ENCODE peak calls at places on chromosome 13, in seven cellular contexts. L, D, T, R, N, S and M are unnamed samples.

GRCh38 chr13:41053384-41053826 is 7.9 kb upstream of the WBP4 start:
- DNase-seq in L (no peak), D (no peak), T (no peak), R (peak; percentile 49), N (no peak), S (peak; percentile 87), M (peak; percentile 30)

GRCh38 chr13:103941506-103942148 is 875.4 kb upstream of the SLC10A2 start:
- DNase-seq in L (no peak), D (no peak), T (no peak), R (no peak), N (peak; percentile 84), S (no peak), M (no peak)

GRCh38 chr13:22561581-22561980 is 619.2 kb upstream of the SGCG start:
- DNase-seq in L (no peak), D (no peak), T (no peak), R (no peak), N (no peak), S (no peak), M (no peak)

GRCh38 chr13:63420685-63421084 is 2005.0 kb upstream of the PCDH20 start:
- DNase-seq in L (no peak), D (no peak), T (no peak), R (no peak), N (no peak), S (no peak), M (no peak)

GRCh38 chr13:89287381-89287780 is 1616.2 kb downstream of the SLITRK5 start:
- DNase-seq in L (no peak), D (no peak), T (no peak), R (no peak), N (no peak), S (no peak), M (no peak)

GRCh38 chr13:98576215-98576945 is 527 bp downstream of the STK24 start:
- DNase-seq in L (peak; percentile 47), D (peak; percentile 15), T (no peak), R (no peak), N (peak; percentile 46), S (no peak), M (peak; percentile 40)

GRCh38 chr13:113534236-113534860 is 43.8 kb upstream of the DCUN1D2 start:
- DNase-seq in L (no peak), D (no peak), T (no peak), R (no peak), N (no peak), S (no peak), M (no peak)

GRCh38 chr13:76890036-76890435 is 3.8 kb upstream of the KCTD12 start:
- DNase-seq in L (peak; percentile 77), D (no peak), T (no peak), R (peak; percentile 33), N (no peak), S (no peak), M (no peak)

GRCh38 chr13:51267581-51267980 is 45.4 kb downstream of the FAM124A start:
- DNase-seq in L (no peak), D (no peak), T (no peak), R (no peak), N (no peak), S (no peak), M (no peak)

GRCh38 chr13:92224052-92224821 is 825.8 kb downstream of the GPC5 start:
- DNase-seq in L (peak; percentile 2), D (no peak), T (no peak), R (peak; percentile 80), N (no peak), S (peak; percentile 99), M (peak; percentile 10)

GRCh38 chr13:30751183-30751933 is 16.0 kb downstream of the ALOX5AP start:
- DNase-seq in L (peak; percentile 45), D (no peak), T (no peak), R (no peak), N (no peak), S (peak; percentile 48), M (no peak)

GRCh38 chr13:23159205-23159586 is 21.6 kb upstream of the SGCG start:
- DNase-seq in L (peak; percentile 46), D (no peak), T (no peak), R (peak; percentile 13), N (peak; percentile 88), S (peak; percentile 25), M (peak; percentile 6)

GRCh38 chr13:34364633-34365032 is 546.7 kb downstream of the RFC3 start:
- DNase-seq in L (peak; percentile 37), D (no peak), T (no peak), R (peak; percentile 16), N (no peak), S (no peak), M (no peak)

GRCh38 chr13:41627425-41627824 is 170.1 kb downstream of the RGCC start:
- DNase-seq in L (no peak), D (no peak), T (no peak), R (no peak), N (no peak), S (no peak), M (no peak)

GRCh38 chr13:44971656-44972595 is 17.3 kb downstream of the NUFIP1 start:
- DNase-seq in L (no peak), D (no peak), T (no peak), R (peak; percentile 68), N (no peak), S (no peak), M (no peak)

GRCh38 chr13:29909975-29910674 is 59.7 kb upstream of the UBL3 start:
- DNase-seq in L (peak; percentile 35), D (no peak), T (no peak), R (peak; percentile 78), N (no peak), S (no peak), M (peak; percentile 83)

GRCh38 chr13:114002771-114003321 is 29.0 kb upstream of the C13orf46 start:
- DNase-seq in L (no peak), D (no peak), T (no peak), R (no peak), N (no peak), S (no peak), M (no peak)

GRCh38 chr13:32330438-32330837 is 15.1 kb downstream of the BRCA2 start:
- DNase-seq in L (peak; percentile 24), D (no peak), T (no peak), R (peak; percentile 71), N (no peak), S (no peak), M (peak; percentile 53)

GRCh38 chr13:45219123-45219891 is 18.5 kb upstream of the KCTD4 start:
- DNase-seq in L (peak; percentile 38), D (no peak), T (no peak), R (no peak), N (no peak), S (no peak), M (peak; percentile 74)

GRCh38 chr13:88005188-88005587 is 334.0 kb downstream of the SLITRK5 start:
- DNase-seq in L (peak; percentile 25), D (no peak), T (no peak), R (no peak), N (no peak), S (no peak), M (no peak)

GRCh38 chr13:90551253-90551652 is 796.2 kb upstream of the MIR17HG start:
- DNase-seq in L (no peak), D (no peak), T (no peak), R (no peak), N (no peak), S (no peak), M (no peak)

GRCh38 chr13:35549481-35549880 is 73.0 kb upstream of the MAB21L1 start:
- DNase-seq in L (peak; percentile 84), D (no peak), T (no peak), R (peak; percentile 43), N (peak; percentile 8), S (peak; percentile 4), M (peak; percentile 84)

GRCh38 chr13:41216160-41216559 is 21.8 kb upstream of the KBTBD7 start:
- DNase-seq in L (no peak), D (no peak), T (no peak), R (peak; percentile 82), N (no peak), S (no peak), M (peak; percentile 31)

GRCh38 chr13:32381539-32381938 is 46.4 kb downstream of the N4BP2L1 start:
- DNase-seq in L (peak; percentile 31), D (no peak), T (no peak), R (peak; percentile 37), N (peak; percentile 86), S (peak; percentile 15), M (peak; percentile 9)

GRCh38 chr13:111485491-111486250 is 165.2 kb downstream of the TEX29 start:
- DNase-seq in L (no peak), D (no peak), T (no peak), R (no peak), N (no peak), S (no peak), M (no peak)

GRCh38 chr13:65985632-65986031 is 1244.5 kb downstream of the PCDH9 start:
- DNase-seq in L (no peak), D (no peak), T (no peak), R (no peak), N (peak; percentile 62), S (no peak), M (no peak)

GRCh38 chr13:42101821-42102580 is 53.6 kb downstream of the DGKH start:
- DNase-seq in L (peak; percentile 29), D (no peak), T (no peak), R (no peak), N (no peak), S (no peak), M (peak; percentile 52)

GRCh38 chr13:37369618-37370017 is 228.9 kb downstream of the POSTN start:
- DNase-seq in L (peak; percentile 6), D (no peak), T (no peak), R (peak; percentile 80), N (no peak), S (no peak), M (peak; percentile 24)

GRCh38 chr13:100610399-100611347 is 22.1 kb upstream of the GGACT start:
- DNase-seq in L (no peak), D (no peak), T (no peak), R (no peak), N (no peak), S (peak; percentile 79), M (no peak)

GRCh38 chr13:95221991-95222732 is 79.1 kb downstream of the ABCC4 start:
- DNase-seq in L (no peak), D (no peak), T (no peak), R (no peak), N (no peak), S (no peak), M (no peak)